ENCODE peak calls at places on chromosomes 13 and 19, in five cellular contexts. S is cardiac fibroblast, E is mucosa of gallbladder, D is right cardiac atrium, Y is NCI-H2107. G is an unnamed sample.

GRCh38 chr13:28423010-28423409 is 71.9 kb downstream of the FLT1 start:
- DNase-seq in S (no peak), E (peak; percentile 39), Y (no peak), D (peak; percentile 65), G (no peak)

GRCh38 chr19:40623403-40624239 is 22.5 kb downstream of the LTBP4 start:
- DNase-seq in E (no peak), S (peak; percentile 55), Y (peak; percentile 61), D (peak; percentile 82), G (no peak)

GRCh38 chr19:10975374-10976036 is 14.7 kb downstream of the SMARCA4 start:
- DNase-seq in Y (no peak), E (peak; percentile 58), S (peak; percentile 85), D (peak; percentile 89), G (peak; percentile 80)

GRCh38 chr19:44447864-44448674 is at the start of gene ZNF229:
- DNase-seq in Y (peak; percentile 66), E (peak; percentile 92), S (peak; percentile 94), D (peak; percentile 96), G (peak; percentile 95)

GRCh38 chr19:35206379-35206778 is 22.2 kb downstream of the FAM187B start:
- DNase-seq in S (no peak), Y (no peak), E (no peak), D (no peak), G (no peak)

GRCh38 chr19:10290439-10290875 is 705 bp downstream of the ICAM5 start:
- DNase-seq in S (no peak), D (peak; percentile 71), E (no peak), Y (no peak), G (no peak)

GRCh38 chr13:74444161-74444571 is 310.0 kb upstream of the KLF12 start:
- DNase-seq in D (no peak), E (no peak), Y (no peak), S (no peak), G (no peak)

GRCh38 chr19:54179921-54180452 is 7.0 kb upstream of the TMC4 start:
- DNase-seq in S (peak; percentile 86), Y (peak; percentile 44), E (peak; percentile 54), D (peak; percentile 10), G (no peak)

GRCh38 chr19:29875931-29876330 is 64.1 kb downstream of the CCNE1 start:
- DNase-seq in Y (no peak), S (no peak), D (no peak), E (no peak), G (no peak)

GRCh38 chr19:9953802-9954542 is 17.7 kb upstream of the OLFM2 start:
- DNase-seq in S (no peak), Y (no peak), E (no peak), D (no peak), G (no peak)

GRCh38 chr13:101346942-101347728 is 69.2 kb downstream of the NALCN start:
- DNase-seq in E (no peak), S (peak; percentile 16), Y (no peak), D (no peak), G (peak; percentile 7)

GRCh38 chr13:49694446-49694845 is 3.2 kb upstream of the EBPL start:
- DNase-seq in Y (no peak), D (no peak), S (no peak), E (no peak), G (no peak)

GRCh38 chr13:99214691-99215090 is 14.0 kb downstream of the UBAC2 start:
- DNase-seq in S (no peak), D (no peak), E (no peak), Y (no peak), G (no peak)

GRCh38 chr19:45637890-45638667 is 1.1 kb downstream of the EML2 start:
- DNase-seq in S (peak; percentile 74), D (no peak), E (peak; percentile 49), Y (no peak), G (peak; percentile 26)

GRCh38 chr19:42178791-42179500 is 38.5 kb downstream of the DEDD2 start:
- DNase-seq in E (no peak), Y (no peak), S (no peak), D (no peak), G (no peak)

GRCh38 chr19:10305139-10305806 is 4.3 kb downstream of the ZGLP1 start:
- DNase-seq in Y (no peak), D (peak; percentile 70), E (no peak), S (no peak), G (peak; percentile 50)

GRCh38 chr19:16315825-16316505 is 8.7 kb upstream of the KLF2 start:
- DNase-seq in D (peak; percentile 85), Y (no peak), S (peak; percentile 99), E (peak; percentile 72), G (peak; percentile 96)

GRCh38 chr19:48613024-48613851 is 1.6 kb downstream of the FAM83E start:
- DNase-seq in D (peak; percentile 74), Y (no peak), S (no peak), E (peak; percentile 72), G (no peak)

GRCh38 chr13:47564041-47564440 is 437.0 kb downstream of the SUCLA2 start:
- DNase-seq in D (no peak), S (no peak), Y (no peak), E (no peak), G (no peak)

GRCh38 chr19:1567116-1567847 is 843 bp downstream of the MEX3D start:
- DNase-seq in S (peak; percentile 14), Y (no peak), E (no peak), D (peak; percentile 82), G (peak; percentile 55)

GRCh38 chr19:16180611-16181010 is 4.6 kb upstream of the FAM32A start:
- DNase-seq in D (no peak), E (no peak), Y (no peak), S (peak; percentile 76), G (peak; percentile 90)

GRCh38 chr19:19656451-19657396 is 6.8 kb downstream of the ATP13A1 start:
- DNase-seq in D (peak; percentile 42), E (no peak), Y (no peak), S (no peak), G (no peak)

GRCh38 chr13:113646376-113646775 is 11.6 kb downstream of the ATP4B start:
- DNase-seq in E (no peak), D (peak; percentile 26), Y (no peak), S (no peak), G (no peak)

GRCh38 chr13:98143157-98143553 is 261 bp downstream of the FARP1 start:
- DNase-seq in E (no peak), Y (no peak), S (no peak), D (peak; percentile 85), G (no peak)

GRCh38 chr19:409515-410242 is 732 bp upstream of the C2CD4C start:
- DNase-seq in S (no peak), D (no peak), E (no peak), Y (no peak), G (no peak)

GRCh38 chr19:7970716-7971448 is 27.4 kb upstream of the TIMM44 start:
- DNase-seq in Y (no peak), D (no peak), E (no peak), S (peak; percentile 49), G (peak; percentile 57)

GRCh38 chr13:106475852-106476251 is 59.6 kb downstream of the EFNB2 start:
- DNase-seq in D (no peak), Y (no peak), S (no peak), E (no peak), G (no peak)

GRCh38 chr13:50514249-50514648 is 329.2 kb downstream of the DLEU7 start:
- DNase-seq in D (no peak), E (no peak), S (no peak), Y (no peak), G (no peak)

GRCh38 chr19:29687244-29687896 is 22.1 kb downstream of the PLEKHF1 start:
- DNase-seq in Y (no peak), D (peak; percentile 56), E (no peak), S (peak; percentile 96), G (peak; percentile 92)

GRCh38 chr13:56009418-56009817 is 1131.3 kb upstream of the PRR20A start:
- DNase-seq in D (no peak), S (no peak), E (no peak), Y (no peak), G (no peak)